ENCODE peak calls at places on chromosome 17, in five cellular contexts. X is A549, V is spleen, P is IMR-90, E is transverse colon. R is an unnamed sample.

GRCh38 chr17:1998426-1998784 is 26.7 kb downstream of the RTN4RL1 start:
- DNase-seq in V (no peak), P (no peak), E (peak), X (no peak), R (no peak)

GRCh38 chr17:27531469-27531948 is 75.3 kb downstream of the KSR1 start:
- DNase-seq in P (no peak), X (no peak), V (no peak), E (no peak), R (no peak)

GRCh38 chr17:58525239-58525638 is 10.8 kb upstream of the MTMR4 start:
- DNase-seq in V (no peak), X (no peak), E (peak), P (peak), R (peak)

GRCh38 chr17:73266796-73267195 is 5.1 kb upstream of the CPSF4L start:
- DNase-seq in E (no peak), X (no peak), P (no peak), V (no peak), R (no peak)

GRCh38 chr17:15361151-15361550 is 19.8 kb upstream of the TEKT3 start:
- DNase-seq in P (no peak), X (no peak), V (no peak), E (no peak), R (no peak)

GRCh38 chr17:77613181-77613580 is 345.3 kb upstream of the TNRC6C start:
- DNase-seq in E (no peak), P (no peak), X (no peak), V (no peak), R (no peak)

GRCh38 chr17:28045304-28045703 is 2.8 kb downstream of the NLK start:
- DNase-seq in X (no peak), V (no peak), P (no peak), E (no peak), R (no peak)

GRCh38 chr17:20293501-20293900 is 173.8 kb downstream of the LGALS9B start:
- DNase-seq in E (no peak), V (no peak), X (no peak), P (no peak), R (no peak)

GRCh38 chr17:55318081-55318480 is 53.3 kb downstream of the HLF start:
- DNase-seq in E (no peak), V (no peak), X (no peak), P (no peak), R (no peak)

GRCh38 chr17:44065668-44066203 is 735 bp downstream of the LSM12 start:
- DNase-seq in P (no peak), X (no peak), V (no peak), E (no peak), R (no peak)

GRCh38 chr17:9162275-9162985 is 141.1 kb downstream of the NTN1 start:
- DNase-seq in V (no peak), X (peak), P (no peak), E (no peak), R (peak)

GRCh38 chr17:3750926-3751325 is 27.2 kb downstream of the HASPIN start:
- DNase-seq in E (peak), V (no peak), X (no peak), P (no peak), R (no peak)

GRCh38 chr17:82213251-82214011 is 789 bp upstream of the CCDC57 start:
- DNase-seq in V (peak), E (peak), X (peak), P (peak), R (no peak)
- TF ChIP-seq POLR2A in V (no peak), E (no peak), X (no peak), P (no peak), R (no peak)

GRCh38 chr17:47332287-47332686 is 8.5 kb downstream of the EFCAB13 start:
- DNase-seq in V (no peak), E (no peak), X (no peak), P (no peak), R (no peak)

GRCh38 chr17:47335101-47335936 is 11.6 kb downstream of the EFCAB13 start:
- DNase-seq in X (no peak), P (no peak), V (no peak), E (no peak), R (no peak)

DNA sequence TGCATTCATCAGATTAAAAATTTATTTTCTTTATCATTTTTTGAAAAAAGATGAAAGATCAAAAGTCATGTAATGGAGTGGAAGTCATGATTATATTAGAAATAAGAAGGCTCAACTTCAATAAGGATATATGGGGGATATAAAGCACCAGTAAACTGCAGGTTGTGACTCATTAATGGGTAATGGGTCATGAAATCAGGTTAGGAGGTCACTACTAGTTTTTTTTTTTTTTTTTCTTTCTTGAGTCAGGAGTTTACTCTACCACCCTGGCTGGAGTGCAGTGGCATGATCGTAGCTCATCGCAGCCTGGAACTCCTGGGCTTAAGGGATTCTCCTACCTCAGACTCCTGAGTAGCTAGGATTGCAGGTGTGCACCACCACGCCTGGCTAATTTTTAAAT is 14.3 kb downstream of the EFCAB13 start:
- DNase-seq in E (no peak), V (no peak), X (no peak), P (no peak), R (no peak)
- H3K4me3 ChIP-seq in E (no peak), V (no peak), X (no peak), P (no peak), R (no peak)

DNA sequence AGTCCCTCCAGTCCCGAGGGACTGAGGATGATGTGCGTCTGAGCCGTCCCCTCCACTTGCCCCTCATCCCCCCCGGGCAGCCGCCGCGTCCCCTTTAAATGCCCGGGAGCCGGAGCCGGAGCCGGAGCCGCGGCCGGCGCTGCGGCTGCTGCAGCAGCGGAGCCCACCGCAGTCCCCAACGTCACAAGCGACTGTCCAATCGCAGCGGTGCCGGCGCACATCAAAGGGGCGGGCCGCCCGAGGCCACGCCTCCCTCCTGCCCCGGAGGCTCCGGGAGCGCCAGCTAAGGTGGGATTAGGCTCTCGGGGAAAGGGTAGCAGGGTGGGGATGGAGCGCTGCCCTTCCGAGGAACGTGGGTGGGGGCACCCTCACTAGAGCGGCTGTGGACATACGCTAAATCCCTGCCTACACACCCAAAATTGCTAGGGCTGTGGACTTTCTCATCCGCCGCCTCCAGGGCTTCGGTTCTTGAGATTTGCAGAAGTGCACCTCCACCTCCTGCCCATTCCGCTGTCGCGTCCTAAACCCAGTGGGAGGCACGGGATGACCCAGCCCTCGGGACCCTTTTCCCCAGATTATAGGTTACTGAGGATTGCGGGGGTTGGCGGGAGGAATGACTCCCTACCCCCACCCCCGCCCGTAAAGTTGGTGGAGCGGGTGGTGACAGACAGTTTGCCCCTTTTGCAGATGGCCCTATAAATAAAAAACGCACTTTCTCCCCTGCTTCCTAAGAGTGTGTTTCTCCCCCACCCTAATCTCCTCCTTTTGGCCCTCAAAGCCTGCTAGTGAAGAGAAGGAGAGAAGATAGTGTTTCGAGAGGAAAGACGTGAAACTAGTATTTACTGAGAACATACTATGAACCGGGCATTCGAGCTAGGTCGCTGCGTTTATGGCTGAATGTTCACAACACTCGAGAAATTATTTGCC is at the start of gene PHOSPHO1:
- DNase-seq in X (peak), E (peak), V (peak), P (peak), R (peak)
- TF ChIP-seq POLR2A in X (peak), E (no peak), V (no peak), P (no peak), R (no peak)

GRCh38 chr17:80676096-80676466 is 131.4 kb downstream of the RPTOR start:
- DNase-seq in V (no peak), E (no peak), P (no peak), X (no peak), R (no peak)
- H3K4me3 ChIP-seq in V (no peak), E (no peak), P (no peak), X (no peak), R (no peak)

DNA sequence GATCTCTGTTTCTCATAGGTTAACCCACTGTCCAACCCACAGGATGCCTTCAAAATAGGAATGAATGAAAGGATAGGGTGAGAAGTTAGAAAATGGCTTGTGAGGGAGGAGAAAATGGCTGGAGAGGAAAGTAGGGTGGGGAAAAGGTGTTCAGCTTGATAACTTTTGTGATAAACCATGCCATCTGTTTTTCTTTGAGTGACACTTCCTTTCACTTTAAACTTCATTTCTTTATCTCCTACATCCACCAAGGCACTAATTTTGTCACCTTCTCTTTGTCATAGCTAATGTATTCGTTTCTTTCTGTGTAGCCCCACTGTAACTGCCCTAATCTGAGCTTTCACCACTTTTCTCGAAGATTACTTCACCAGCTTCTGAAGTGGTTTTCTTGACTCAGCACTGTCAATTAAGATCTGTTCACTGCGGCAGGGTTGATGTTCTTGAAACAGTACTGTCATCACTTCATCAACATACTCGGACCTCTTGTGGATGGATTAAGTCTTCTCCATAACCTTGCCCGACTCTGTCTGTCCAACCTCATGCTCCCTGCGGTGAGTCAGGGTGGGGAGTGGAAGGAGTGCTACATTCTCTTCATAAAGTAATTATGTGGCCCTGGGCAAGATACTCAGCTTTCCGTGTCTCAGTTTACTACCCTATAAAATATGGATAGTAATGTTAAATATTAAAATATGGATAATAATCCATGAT is 5.5 kb upstream of the KRT10 start:
- DNase-seq in V (no peak), X (peak), E (no peak), P (no peak), R (no peak)
- TF ChIP-seq POLR2A in V (no peak), X (no peak), E (no peak), P (no peak), R (no peak)

GRCh38 chr17:78767806-78768205 is 14.3 kb downstream of the CYTH1 start:
- DNase-seq in V (no peak), P (peak), X (no peak), E (no peak), R (no peak)
- H3K4me3 ChIP-seq in V (no peak), P (no peak), X (no peak), E (no peak), R (no peak)

DNA sequence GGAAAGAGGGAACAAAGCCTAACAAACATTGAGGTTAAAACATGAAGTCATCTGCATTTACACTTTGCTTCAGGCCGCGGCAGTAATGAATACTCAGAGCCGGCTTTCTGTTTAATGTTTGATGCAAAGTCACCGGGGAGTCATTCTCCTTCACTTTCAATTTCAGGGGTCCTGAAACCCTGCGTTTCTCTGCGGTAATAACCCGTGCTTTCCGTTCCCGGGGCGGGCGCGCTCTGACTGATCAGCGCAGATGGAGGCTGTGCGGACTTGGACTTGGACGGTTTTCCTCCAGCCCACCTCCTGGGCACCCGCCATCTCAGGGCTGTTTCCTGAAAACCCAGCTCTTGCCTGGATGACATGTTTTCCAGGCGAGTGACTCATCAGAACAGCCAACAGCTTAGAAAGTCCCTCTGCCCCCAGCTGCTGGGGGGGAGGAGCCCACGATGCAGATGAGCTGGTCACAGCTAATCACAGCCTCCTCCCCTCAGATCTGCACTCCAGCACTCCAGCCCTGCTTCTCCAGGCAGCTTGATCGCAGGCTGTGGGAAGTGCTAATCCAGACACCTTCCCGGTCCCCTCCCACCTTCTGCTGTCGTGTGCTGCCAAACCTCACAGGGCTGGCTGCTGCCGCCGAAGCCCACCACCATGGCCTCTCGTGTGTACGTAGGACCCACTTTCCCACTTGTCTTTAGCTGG is 158.6 kb upstream of the CHMP6 start:
- DNase-seq in V (peak), P (peak), E (peak), X (peak), R (peak)
- TF ChIP-seq POLR2A in V (no peak), P (peak), E (peak), X (no peak), R (peak)

R was measured in tibial nerve.